ENCODE peak calls at places on chromosome 20, in nine cellular contexts. D, C, B, G, X, U, W, Z and M are unnamed samples.
A peak's percentile ranks its signal among the peaks of the same experiment; 100 is the strongest.

GRCh38 chr20:37342231-37343177 is 3.4 kb upstream of the SRC start:
- DNase-seq in X (no peak), G (no peak), W (no peak), C (peak; percentile 38), B (no peak), D (no peak), U (peak; percentile 26), Z (no peak), M (no peak)

GRCh38 chr20:13552061-13552460 is 86.7 kb downstream of the TASP1 start:
- DNase-seq in D (peak; percentile 10), C (peak; percentile 54), U (no peak), B (peak; percentile 69), G (no peak), Z (no peak), W (peak; percentile 18), X (peak; percentile 95), M (no peak)

GRCh38 chr20:4470375-4470774 is 251.3 kb upstream of the PRND start:
- DNase-seq in B (peak; percentile 87), U (no peak), D (peak; percentile 78), X (peak; percentile 63), Z (no peak), W (peak; percentile 82), G (no peak), C (peak; percentile 79), M (peak; percentile 58)

GRCh38 chr20:25540273-25540672 is 45.1 kb downstream of the NINL start:
- DNase-seq in B (no peak), C (peak; percentile 76), D (no peak), G (no peak), Z (no peak), U (peak; percentile 65), W (peak; percentile 23), X (peak; percentile 39), M (no peak)

GRCh38 chr20:11917663-11918062 is at the start of gene BTBD3:
- DNase-seq in G (no peak), D (peak; percentile 73), C (peak; percentile 64), W (peak; percentile 80), U (peak; percentile 16), X (no peak), Z (no peak), B (peak; percentile 79), M (no peak)

GRCh38 chr20:59948828-59949720 is 8.9 kb downstream of the FAM217B start:
- DNase-seq in G (peak; percentile 25), Z (no peak), B (peak; percentile 67), U (peak; percentile 62), D (no peak), W (peak; percentile 43), C (peak; percentile 80), X (peak; percentile 69), M (no peak)

GRCh38 chr20:33482581-33482980 is 7.3 kb upstream of the CBFA2T2 start:
- DNase-seq in D (no peak), G (no peak), C (no peak), X (no peak), U (no peak), Z (no peak), B (no peak), W (no peak), M (peak; percentile 9)

GRCh38 chr20:40207618-40208017 is 481.4 kb downstream of the MAFB start:
- DNase-seq in G (no peak), Z (no peak), B (no peak), D (no peak), U (no peak), W (no peak), X (no peak), C (no peak), M (no peak)

GRCh38 chr20:40287683-40288082 is 401.4 kb downstream of the MAFB start:
- DNase-seq in B (no peak), Z (no peak), G (no peak), W (no peak), U (no peak), C (no peak), D (no peak), X (no peak), M (no peak)

GRCh38 chr20:3927486-3928291 is 38.5 kb downstream of the PANK2 start:
- DNase-seq in C (peak; percentile 69), W (no peak), G (no peak), X (no peak), D (no peak), Z (no peak), U (peak; percentile 18), B (peak; percentile 47), M (peak; percentile 71)

GRCh38 chr20:36099106-36099505 is 55.4 kb upstream of the EPB41L1 start:
- DNase-seq in U (no peak), D (no peak), C (no peak), Z (no peak), G (no peak), X (no peak), B (no peak), W (no peak), M (no peak)

DNA sequence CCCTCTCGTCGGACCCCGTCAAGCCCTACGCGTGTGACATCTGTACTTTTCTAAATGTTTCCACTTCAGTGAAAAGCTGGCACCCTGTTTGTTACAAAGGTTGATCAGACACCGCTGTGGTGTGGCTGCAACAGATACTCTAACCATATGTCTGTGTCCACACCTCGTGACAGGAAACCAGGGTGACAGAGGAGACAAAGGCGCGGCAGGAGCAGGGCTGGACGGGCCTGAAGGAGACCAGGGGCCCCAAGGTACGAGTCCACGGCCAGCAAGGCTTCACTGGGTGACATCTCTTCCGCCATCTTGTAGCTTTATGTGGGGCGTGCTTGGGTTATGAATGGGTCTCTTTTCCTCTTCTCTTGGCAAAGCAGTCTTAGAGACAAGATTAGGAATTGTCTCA is 21.7 kb downstream of the COL9A3 start:
- DNase-seq in X (no peak), B (no peak), G (no peak), C (no peak), U (no peak), W (no peak), D (no peak), Z (no peak), M (peak; percentile 30)
- H2AFZ ChIP-seq in X (no peak overlapping the region), B (no peak overlapping the region), G (no peak overlapping the region), C (no peak overlapping the region), U (no peak overlapping the region), W (no peak overlapping the region), D (no peak overlapping the region), Z (no peak overlapping the region), M (no peak overlapping the region)

DNA sequence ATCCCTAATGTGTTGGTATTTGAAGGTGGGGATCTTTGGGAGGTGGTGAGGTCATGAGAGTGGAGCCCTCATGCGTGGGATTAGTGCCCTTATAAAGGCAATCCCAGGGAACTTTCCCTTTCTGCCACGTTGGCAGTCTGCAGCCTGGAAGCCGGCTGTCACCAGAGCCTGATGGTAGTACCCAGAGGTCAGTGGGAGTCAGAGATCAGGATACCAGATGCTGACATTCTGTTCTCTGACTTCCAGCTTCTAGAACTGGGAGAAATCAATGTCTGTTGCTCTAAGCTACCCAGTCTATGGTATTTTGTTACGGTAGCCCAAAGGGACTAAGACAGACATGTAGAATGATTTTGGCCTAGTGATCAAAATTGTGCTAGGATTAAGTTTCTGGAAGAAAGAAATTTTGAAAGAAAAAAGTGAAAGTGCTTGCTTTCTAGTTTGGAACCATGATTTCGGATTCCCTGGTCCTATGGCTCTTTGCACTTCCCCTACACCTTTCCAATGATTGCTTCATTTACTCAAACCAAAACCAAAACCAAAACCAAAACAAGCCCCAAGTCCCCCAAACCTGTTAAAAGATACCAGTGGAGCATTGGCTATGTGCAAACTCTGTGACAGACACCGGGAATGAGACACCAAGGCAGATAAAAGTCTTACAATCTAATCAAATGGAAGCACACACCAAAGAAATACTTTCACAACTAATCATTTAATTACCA is 173.7 kb upstream of the ZNF217 start:
- DNase-seq in G (no peak), D (no peak), B (no peak), U (no peak), Z (no peak), X (no peak), W (no peak), C (no peak), M (no peak)
- H2AFZ ChIP-seq in G (no peak overlapping the region), D (no peak overlapping the region), B (peak overlapping the region; percentile 71), U (no peak overlapping the region), Z (no peak overlapping the region), X (no peak overlapping the region), W (peak overlapping the region; percentile 42), C (peak overlapping the region; percentile 41), M (peak overlapping the region; percentile 25)

GRCh38 chr20:16530201-16530681 is 43.0 kb downstream of the KIF16B start:
- DNase-seq in W (peak; percentile 47), U (no peak), X (peak; percentile 80), G (peak; percentile 61), Z (no peak), B (peak; percentile 56), D (peak; percentile 38), C (peak; percentile 35), M (peak; percentile 68)

GRCh38 chr20:16537025-16537665 is 36.1 kb downstream of the KIF16B start:
- DNase-seq in G (no peak), C (no peak), X (no peak), D (no peak), U (no peak), W (no peak), Z (no peak), B (no peak), M (no peak)

GRCh38 chr20:16531485-16531884 is 41.8 kb downstream of the KIF16B start:
- DNase-seq in W (no peak), C (no peak), U (no peak), B (no peak), G (no peak), X (no peak), Z (no peak), D (no peak), M (peak; percentile 55)

GRCh38 chr20:16535281-16535680 is 38.0 kb downstream of the KIF16B start:
- DNase-seq in G (no peak), C (no peak), U (no peak), D (no peak), X (no peak), B (no peak), W (no peak), Z (no peak), M (no peak)

GRCh38 chr20:16533493-16533892 is 39.8 kb downstream of the KIF16B start:
- DNase-seq in B (peak; percentile 7), Z (no peak), D (no peak), G (no peak), X (no peak), U (no peak), W (no peak), C (no peak), M (no peak)
- H2AFZ ChIP-seq in B (no peak overlapping the region), Z (no peak overlapping the region), D (no peak overlapping the region), G (no peak overlapping the region), X (no peak overlapping the region), U (no peak overlapping the region), W (no peak overlapping the region), C (no peak overlapping the region), M (no peak overlapping the region)

DNA sequence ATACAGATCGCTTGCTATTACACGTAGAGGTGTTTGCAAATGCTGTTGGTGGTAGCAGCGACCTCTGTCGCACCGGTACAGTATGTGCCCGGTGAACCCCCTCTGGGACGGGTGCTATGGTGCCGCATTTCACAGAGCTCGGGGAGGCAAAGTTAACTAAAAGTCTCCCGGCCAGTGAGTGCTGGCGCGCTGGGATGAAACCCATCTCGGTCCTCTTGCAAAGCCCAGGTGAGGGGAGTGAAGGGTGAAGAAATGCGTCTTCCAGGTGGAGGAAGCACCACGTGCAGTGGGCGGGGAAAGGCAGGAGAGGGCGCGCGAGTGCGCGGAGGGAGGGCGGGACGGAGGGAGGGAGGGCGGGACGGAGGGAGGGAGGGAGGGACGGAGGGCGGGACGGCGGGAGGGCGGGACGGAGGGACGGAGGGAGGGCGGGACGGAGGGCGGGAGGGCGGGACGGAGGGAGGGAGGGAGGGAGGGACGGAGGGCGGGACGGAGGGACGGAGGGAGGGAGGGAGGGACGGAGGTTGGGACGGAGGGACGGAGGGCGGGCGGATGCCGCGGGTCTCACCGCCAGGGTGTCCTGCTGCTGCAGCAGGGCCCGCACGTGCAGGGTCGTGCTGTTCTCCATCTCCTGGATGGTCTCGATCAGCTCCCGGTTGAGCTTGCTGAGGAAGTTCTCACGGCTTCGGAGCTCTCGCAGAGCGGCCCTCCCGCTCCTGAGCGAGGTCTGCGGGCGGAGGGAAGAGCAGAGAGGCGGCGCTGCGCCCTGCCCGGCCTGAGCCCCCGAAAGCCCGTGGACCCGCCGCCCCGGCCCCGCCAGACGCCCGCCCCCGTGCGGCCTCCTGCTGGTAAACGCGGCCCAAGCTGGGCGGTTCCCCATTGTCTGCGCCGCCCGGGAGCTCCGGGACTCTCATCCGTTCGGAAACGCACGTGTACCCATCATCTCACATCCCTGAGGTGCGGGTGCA is 11.7 kb downstream of the C20orf96 start:
- DNase-seq in C (peak; percentile 77), G (no peak), U (peak; percentile 33), X (no peak), W (no peak), Z (no peak), D (no peak), B (no peak), M (peak; percentile 73)
- H2AFZ ChIP-seq in C (peak overlapping the region; percentile 44), G (no peak overlapping the region), U (no peak overlapping the region), X (no peak overlapping the region), W (no peak overlapping the region), Z (peak overlapping the region; percentile 40), D (no peak overlapping the region), B (no peak overlapping the region), M (no peak overlapping the region)